ENCODE peak calls at places on chromosome 1, in six cellular contexts. L, J, A, B, T and E are unnamed samples.

GRCh38 chr1:150066838-150067183 is 765 bp upstream of the VPS45 start:
- DNase-seq in L (peak; percentile 42), J (peak; percentile 23), A (no peak), B (peak; percentile 3), T (peak; percentile 13), E (peak; percentile 9)

GRCh38 chr1:227268943-227269342 is 49.3 kb downstream of the CDC42BPA start:
- DNase-seq in L (no peak), J (peak; percentile 43), A (no peak), B (no peak), T (no peak), E (no peak)

GRCh38 chr1:237888143-237888542 is 2.6 kb downstream of the ZP4 start:
- DNase-seq in L (no peak), J (no peak), A (no peak), B (no peak), T (no peak), E (no peak)

GRCh38 chr1:240612811-240613210 is 856 bp upstream of the GREM2 start:
- DNase-seq in L (no peak), J (no peak), A (peak; percentile 53), B (no peak), T (no peak), E (no peak)

GRCh38 chr1:79726321-79726720 is 719.8 kb upstream of the ADGRL4 start:
- DNase-seq in L (no peak), J (peak; percentile 21), A (no peak), B (no peak), T (no peak), E (no peak)

GRCh38 chr1:169105434-169106094 is 926 bp upstream of the ATP1B1 start:
- DNase-seq in L (peak; percentile 53), J (no peak), A (peak; percentile 79), B (no peak), T (peak; percentile 33), E (peak; percentile 56)

GRCh38 chr1:21754583-21754982 is 28.4 kb downstream of the USP48 start:
- DNase-seq in L (no peak), J (no peak), A (no peak), B (no peak), T (no peak), E (no peak)

GRCh38 chr1:2875677-2876531 is 74.4 kb upstream of the TTC34 start:
- DNase-seq in L (peak; percentile 7), J (peak; percentile 16), A (no peak), B (no peak), T (no peak), E (no peak)

GRCh38 chr1:205226868-205227583 is 720 bp upstream of the TMCC2 start:
- DNase-seq in L (no peak), J (peak; percentile 61), A (peak; percentile 56), B (no peak), T (no peak), E (no peak)

GRCh38 chr1:63893976-63894375 is 120.2 kb downstream of the ROR1 start:
- DNase-seq in L (no peak), J (no peak), A (peak; percentile 29), B (no peak), T (no peak), E (no peak)

GRCh38 chr1:223761416-223761815 is 49.1 kb downstream of the CAPN2 start:
- DNase-seq in L (no peak), J (peak; percentile 56), A (no peak), B (no peak), T (no peak), E (no peak)